ENCODE peak calls at places on chromosomes 2 and 18, in seven cellular contexts. F is A549; C is activated CD8-positive, alpha-beta memory T cell treated with anti-CD3 and anti-CD28 coated beads for 24 hours; M is NCI-H1417; R is uterus; Q is activated T-cell treated with anti-CD3 and anti-CD28 coated beads for 1 hour; D is astrocyte of the hippocampus. H is an unnamed sample.
A peak's percentile ranks its signal among the peaks of the same experiment; 100 is the strongest.

GRCh38 chr2:69132960-69133590 is 120.1 kb downstream of the ANTXR1 start:
- DNase-seq in F (no peak), C (no peak), M (no peak), R (no peak), Q (no peak), D (no peak), H (no peak)

GRCh38 chr2:164933751-164934189 is 21.6 kb downstream of the SLC38A11 start:
- DNase-seq in F (no peak), C (no peak), M (peak; percentile 3), R (no peak), Q (no peak), D (no peak), H (no peak)

GRCh38 chr2:30932850-30933249 is 125.6 kb upstream of the CAPN13 start:
- DNase-seq in F (no peak), C (no peak), M (no peak), R (no peak), Q (no peak), D (no peak), H (no peak)

GRCh38 chr18:37671119-37671518 is 105.5 kb upstream of the CELF4 start:
- DNase-seq in F (no peak), C (no peak), M (no peak), R (no peak), Q (no peak), D (no peak), H (no peak)

GRCh38 chr2:81523344-81523743 is 1218.8 kb upstream of the LRRTM1 start:
- DNase-seq in F (no peak), C (no peak), M (no peak), R (no peak), Q (no peak), D (no peak), H (no peak)

GRCh38 chr2:113056501-113056900 is 2.5 kb upstream of the IL36RN start:
- DNase-seq in F (no peak), C (peak; percentile 43), M (no peak), R (no peak), Q (no peak), D (no peak), H (no peak)

GRCh38 chr2:184599875-184600227 is 1.5 kb downstream of the ZNF804A start:
- DNase-seq in F (no peak), C (no peak), M (no peak), R (no peak), Q (no peak), D (no peak), H (no peak)

GRCh38 chr2:24721470-24721869 is 71.7 kb downstream of the PTRHD1 start:
- DNase-seq in F (no peak), C (no peak), M (peak; percentile 88), R (peak; percentile 52), Q (no peak), D (peak; percentile 96), H (peak; percentile 17)

GRCh38 chr18:37282386-37283037 is 283.1 kb downstream of the CELF4 start:
- DNase-seq in F (peak; percentile 26), C (no peak), M (peak; percentile 12), R (no peak), Q (no peak), D (no peak), H (no peak)

GRCh38 chr2:189318761-189319160 is 122.5 kb upstream of the WDR75 start:
- DNase-seq in F (no peak), C (no peak), M (no peak), R (no peak), Q (no peak), D (no peak), H (no peak)

GRCh38 chr2:71462641-71463341 is 9.4 kb downstream of the DYSF start:
- DNase-seq in F (no peak), C (peak; percentile 44), M (no peak), R (no peak), Q (no peak), D (no peak), H (no peak)

GRCh38 chr2:28583899-28584553 is 88.2 kb downstream of the PLB1 start:
- DNase-seq in F (peak; percentile 99), C (peak; percentile 88), M (peak; percentile 17), R (peak; percentile 91), Q (peak; percentile 19), D (peak; percentile 91), H (no peak)

GRCh38 chr2:75560022-75560767 is 544 bp downstream of the EVA1A start:
- DNase-seq in F (peak; percentile 9), C (no peak), M (peak; percentile 65), R (no peak), Q (no peak), D (peak; percentile 69), H (no peak)

GRCh38 chr2:239361311-239361642 is 39.5 kb downstream of the HDAC4 start:
- DNase-seq in F (no peak), C (no peak), M (no peak), R (no peak), Q (no peak), D (peak; percentile 52), H (no peak)

GRCh38 chr2:235611337-235611736 is 117.5 kb downstream of the AGAP1 start:
- DNase-seq in F (no peak), C (no peak), M (peak; percentile 97), R (no peak), Q (no peak), D (no peak), H (no peak)

GRCh38 chr2:215466097-215466909 is 30.4 kb upstream of the FN1 start:
- DNase-seq in F (no peak), C (no peak), M (no peak), R (no peak), Q (no peak), D (no peak), H (no peak)

H was measured in DMS79 treated with DMSO at 0.1 percent for 48 hours.